ENCODE peak calls at places on chromosomes 11 and 22, in seven cellular contexts. U, A, E, K, T, F and Q are unnamed samples.

GRCh38 chr11:62592216-62592815 is 993 bp upstream of the TUT1 start:
- DNase-seq in T (no peak), U (no peak), F (no peak), E (no peak), A (no peak), K (no peak), Q (no peak)

GRCh38 chr11:64120951-64121569 is 44.9 kb downstream of the MACROD1 start:
- DNase-seq in T (peak), U (no peak), E (no peak), K (no peak), F (no peak), A (peak), Q (no peak)

GRCh38 chr11:75763846-75764245 is 4.7 kb upstream of the DGAT2 start:
- DNase-seq in F (no peak), T (no peak), A (no peak), E (no peak), K (no peak), U (no peak), Q (no peak)

GRCh38 chr22:39873963-39874362 is 19.6 kb downstream of the ENTHD1 start:
- DNase-seq in F (no peak), K (no peak), E (no peak), U (no peak), A (no peak), T (no peak), Q (no peak)

GRCh38 chr22:28094831-28095230 is 175.8 kb upstream of the PITPNB start:
- DNase-seq in A (no peak), E (no peak), F (no peak), T (no peak), U (no peak), K (no peak), Q (no peak)

GRCh38 chr11:77038029-77038824 is 4.0 kb downstream of the B3GNT6 start:
- DNase-seq in E (no peak), K (no peak), A (no peak), T (peak), U (peak), F (no peak), Q (peak)

GRCh38 chr11:22657101-22657694 is 9.2 kb upstream of the GAS2 start:
- DNase-seq in U (no peak), F (no peak), T (no peak), K (no peak), E (no peak), A (no peak), Q (peak)

GRCh38 chr11:114077482-114078305 is 18.2 kb downstream of the ZBTB16 start:
- DNase-seq in T (no peak), A (no peak), E (no peak), K (no peak), U (no peak), F (no peak), Q (peak)

GRCh38 chr22:47173535-47174021 is 411.1 kb downstream of the TBC1D22A start:
- DNase-seq in A (no peak), K (peak), E (no peak), T (no peak), U (no peak), F (no peak), Q (no peak)

GRCh38 chr11:109085708-109086373 is 336.1 kb upstream of the C11orf87 start:
- DNase-seq in F (peak), T (peak), U (no peak), E (no peak), K (no peak), A (peak), Q (no peak)

GRCh38 chr11:75339685-75340409 is 11.6 kb downstream of the ARRB1 start:
- DNase-seq in K (no peak), A (no peak), T (no peak), F (no peak), E (no peak), U (no peak), Q (peak)

GRCh38 chr11:22474621-22475020 is 136.4 kb downstream of the SLC17A6 start:
- DNase-seq in F (no peak), T (no peak), U (no peak), E (no peak), A (no peak), K (no peak), Q (no peak)

GRCh38 chr22:24496234-24496633 is 1.1 kb downstream of the UPB1 start:
- DNase-seq in K (no peak), E (no peak), A (no peak), T (no peak), U (no peak), F (no peak), Q (no peak)

GRCh38 chr11:113849713-113850112 is 25.7 kb downstream of the USP28 start:
- DNase-seq in U (no peak), T (no peak), A (no peak), F (no peak), E (no peak), K (no peak), Q (no peak)

GRCh38 chr11:94525933-94526332 is 13.7 kb downstream of the C11orf97 start:
- DNase-seq in T (peak), A (peak), F (peak), E (peak), K (peak), U (no peak), Q (peak)

GRCh38 chr11:117090111-117090706 is 8.0 kb downstream of the SIK3 start:
- DNase-seq in A (no peak), E (no peak), T (no peak), K (no peak), F (no peak), U (peak), Q (no peak)